ENCODE peak calls at places on chromosomes 5 and 9, in eight cellular contexts. One of them, this sample, is unnamed.

GRCh38 chr9:118170032-118170955 is 466.1 kb downstream of the TLR4 start:
- DNase-seq in endothelial cell: peak; percentile 52
- DNase-seq in fibroblast of mammary gland: peak; percentile 52
- DNase-seq in foreskin fibroblast: peak; percentile 1
- DNase-seq in GM13977: peak; percentile 2
- DNase-seq in natural killer cell: no peak
- DNase-seq in uterus: no peak
- DNase-seq in RWPE1: peak; percentile 51
- DNase-seq in this sample: no peak

GRCh38 chr9:119167876-119168275 is 201.4 kb downstream of the BRINP1 start:
- DNase-seq in RWPE1: no peak
- DNase-seq in uterus: no peak
- DNase-seq in natural killer cell: no peak
- DNase-seq in GM13977: no peak
- DNase-seq in endothelial cell: no peak
- DNase-seq in foreskin fibroblast: no peak
- DNase-seq in fibroblast of mammary gland: no peak
- DNase-seq in this sample: no peak

GRCh38 chr9:75039006-75039405 is 10.9 kb upstream of the CARNMT1 start:
- DNase-seq in uterus: peak; percentile 16
- DNase-seq in fibroblast of mammary gland: peak; percentile 95
- DNase-seq in natural killer cell: no peak
- DNase-seq in RWPE1: no peak
- DNase-seq in endothelial cell: no peak
- DNase-seq in foreskin fibroblast: peak; percentile 86
- DNase-seq in GM13977: no peak
- DNase-seq in this sample: no peak

GRCh38 chr9:111974092-111974681 is 77.6 kb downstream of the UGCG start:
- DNase-seq in RWPE1: no peak
- DNase-seq in uterus: no peak
- DNase-seq in GM13977: no peak
- DNase-seq in foreskin fibroblast: peak; percentile 74
- DNase-seq in fibroblast of mammary gland: peak; percentile 87
- DNase-seq in endothelial cell: no peak
- DNase-seq in natural killer cell: no peak
- DNase-seq in this sample: no peak

GRCh38 chr9:18756712-18757125 is 276.3 kb downstream of the SAXO1 start:
- DNase-seq in GM13977: no peak
- DNase-seq in fibroblast of mammary gland: no peak
- DNase-seq in RWPE1: no peak
- DNase-seq in uterus: no peak
- DNase-seq in endothelial cell: no peak
- DNase-seq in natural killer cell: no peak
- DNase-seq in foreskin fibroblast: no peak
- DNase-seq in this sample: no peak

GRCh38 chr5:124873189-124873588 is 126.8 kb upstream of the ZNF608 start:
- DNase-seq in fibroblast of mammary gland: no peak
- DNase-seq in foreskin fibroblast: no peak
- DNase-seq in endothelial cell: no peak
- DNase-seq in uterus: no peak
- DNase-seq in GM13977: no peak
- DNase-seq in RWPE1: no peak
- DNase-seq in natural killer cell: no peak
- DNase-seq in this sample: no peak

GRCh38 chr5:143446535-143447226 is 43.2 kb upstream of the NR3C1 start:
- DNase-seq in foreskin fibroblast: no peak
- DNase-seq in GM13977: peak; percentile 44
- DNase-seq in endothelial cell: no peak
- DNase-seq in fibroblast of mammary gland: no peak
- DNase-seq in natural killer cell: no peak
- DNase-seq in uterus: no peak
- DNase-seq in RWPE1: no peak
- DNase-seq in this sample: peak; percentile 43

GRCh38 chr9:131500939-131501541 is 1.7 kb upstream of the POMT1 start:
- DNase-seq in uterus: no peak
- DNase-seq in foreskin fibroblast: peak; percentile 71
- DNase-seq in RWPE1: peak; percentile 80
- DNase-seq in fibroblast of mammary gland: peak; percentile 71
- DNase-seq in natural killer cell: no peak
- DNase-seq in endothelial cell: no peak
- DNase-seq in GM13977: no peak
- DNase-seq in this sample: peak; percentile 83

GRCh38 chr9:123401879-123402513 is 46.0 kb downstream of the CRB2 start:
- DNase-seq in uterus: no peak
- DNase-seq in foreskin fibroblast: peak; percentile 49
- DNase-seq in endothelial cell: peak; percentile 60
- DNase-seq in GM13977: peak; percentile 68
- DNase-seq in fibroblast of mammary gland: peak; percentile 45
- DNase-seq in RWPE1: peak; percentile 88
- DNase-seq in natural killer cell: no peak
- DNase-seq in this sample: peak; percentile 44

GRCh38 chr5:143874312-143874711 is 62.4 kb downstream of the HMHB1 start:
- DNase-seq in uterus: no peak
- DNase-seq in GM13977: no peak
- DNase-seq in natural killer cell: no peak
- DNase-seq in fibroblast of mammary gland: no peak
- DNase-seq in RWPE1: no peak
- DNase-seq in foreskin fibroblast: peak; percentile 62
- DNase-seq in endothelial cell: no peak
- DNase-seq in this sample: no peak

GRCh38 chr5:115351356-115352195 is 55.1 kb upstream of the CCDC112 start:
- DNase-seq in fibroblast of mammary gland: peak; percentile 79
- DNase-seq in endothelial cell: no peak
- DNase-seq in RWPE1: peak; percentile 39
- DNase-seq in GM13977: no peak
- DNase-seq in foreskin fibroblast: peak; percentile 29
- DNase-seq in natural killer cell: no peak
- DNase-seq in uterus: no peak
- DNase-seq in this sample: no peak

GRCh38 chr5:118196229-118196628 is 792.1 kb downstream of the DTWD2 start:
- DNase-seq in natural killer cell: no peak
- DNase-seq in fibroblast of mammary gland: no peak
- DNase-seq in RWPE1: no peak
- DNase-seq in foreskin fibroblast: no peak
- DNase-seq in uterus: no peak
- DNase-seq in endothelial cell: no peak
- DNase-seq in GM13977: no peak
- DNase-seq in this sample: no peak

GRCh38 chr5:176364765-176365662 is at the start of gene ARL10:
- DNase-seq in foreskin fibroblast: peak; percentile 50
- DNase-seq in RWPE1: peak; percentile 27
- DNase-seq in natural killer cell: no peak
- DNase-seq in uterus: no peak
- DNase-seq in endothelial cell: peak; percentile 36
- DNase-seq in fibroblast of mammary gland: peak; percentile 20
- DNase-seq in GM13977: peak; percentile 85
- DNase-seq in this sample: peak; percentile 69

GRCh38 chr5:174084691-174085154 is 39.2 kb downstream of the NSG2 start:
- DNase-seq in GM13977: no peak
- DNase-seq in fibroblast of mammary gland: no peak
- DNase-seq in natural killer cell: no peak
- DNase-seq in RWPE1: no peak
- DNase-seq in endothelial cell: no peak
- DNase-seq in foreskin fibroblast: no peak
- DNase-seq in uterus: no peak
- DNase-seq in this sample: no peak

GRCh38 chr9:88174324-88174723 is 36.0 kb upstream of the SPATA31C2 start:
- DNase-seq in endothelial cell: no peak
- DNase-seq in natural killer cell: no peak
- DNase-seq in uterus: no peak
- DNase-seq in RWPE1: no peak
- DNase-seq in GM13977: no peak
- DNase-seq in foreskin fibroblast: no peak
- DNase-seq in fibroblast of mammary gland: no peak
- DNase-seq in this sample: no peak

GRCh38 chr9:104783588-104783987 is 19.7 kb downstream of the NIPSNAP3B start:
- DNase-seq in endothelial cell: no peak
- DNase-seq in RWPE1: no peak
- DNase-seq in foreskin fibroblast: no peak
- DNase-seq in natural killer cell: no peak
- DNase-seq in fibroblast of mammary gland: peak; percentile 6
- DNase-seq in uterus: no peak
- DNase-seq in GM13977: no peak
- DNase-seq in this sample: no peak

GRCh38 chr9:105735366-105735765 is 41.0 kb downstream of the TMEM38B start:
- DNase-seq in uterus: no peak
- DNase-seq in endothelial cell: no peak
- DNase-seq in fibroblast of mammary gland: no peak
- DNase-seq in GM13977: no peak
- DNase-seq in foreskin fibroblast: no peak
- DNase-seq in RWPE1: no peak
- DNase-seq in natural killer cell: no peak
- DNase-seq in this sample: no peak

GRCh38 chr5:80799573-80799972 is 144.8 kb upstream of the DHFR start:
- DNase-seq in natural killer cell: no peak
- DNase-seq in endothelial cell: no peak
- DNase-seq in uterus: no peak
- DNase-seq in GM13977: no peak
- DNase-seq in fibroblast of mammary gland: no peak
- DNase-seq in RWPE1: no peak
- DNase-seq in foreskin fibroblast: no peak
- DNase-seq in this sample: no peak

GRCh38 chr5:80805038-80805437 is 150.3 kb upstream of the DHFR start:
- DNase-seq in RWPE1: no peak
- DNase-seq in endothelial cell: no peak
- DNase-seq in fibroblast of mammary gland: no peak
- DNase-seq in foreskin fibroblast: no peak
- DNase-seq in uterus: no peak
- DNase-seq in natural killer cell: no peak
- DNase-seq in GM13977: no peak
- DNase-seq in this sample: no peak

GRCh38 chr5:80809451-80809850 is 150.7 kb upstream of the RASGRF2 start:
- DNase-seq in RWPE1: no peak
- DNase-seq in endothelial cell: no peak
- DNase-seq in uterus: no peak
- DNase-seq in natural killer cell: no peak
- DNase-seq in foreskin fibroblast: no peak
- DNase-seq in GM13977: no peak
- DNase-seq in fibroblast of mammary gland: no peak
- DNase-seq in this sample: no peak

GRCh38 chr5:80806929-80807328 is 152.1 kb upstream of the DHFR start:
- DNase-seq in GM13977: no peak
- DNase-seq in RWPE1: no peak
- DNase-seq in foreskin fibroblast: no peak
- DNase-seq in uterus: no peak
- DNase-seq in natural killer cell: no peak
- DNase-seq in endothelial cell: no peak
- DNase-seq in fibroblast of mammary gland: no peak
- DNase-seq in this sample: peak; percentile 9

DNA sequence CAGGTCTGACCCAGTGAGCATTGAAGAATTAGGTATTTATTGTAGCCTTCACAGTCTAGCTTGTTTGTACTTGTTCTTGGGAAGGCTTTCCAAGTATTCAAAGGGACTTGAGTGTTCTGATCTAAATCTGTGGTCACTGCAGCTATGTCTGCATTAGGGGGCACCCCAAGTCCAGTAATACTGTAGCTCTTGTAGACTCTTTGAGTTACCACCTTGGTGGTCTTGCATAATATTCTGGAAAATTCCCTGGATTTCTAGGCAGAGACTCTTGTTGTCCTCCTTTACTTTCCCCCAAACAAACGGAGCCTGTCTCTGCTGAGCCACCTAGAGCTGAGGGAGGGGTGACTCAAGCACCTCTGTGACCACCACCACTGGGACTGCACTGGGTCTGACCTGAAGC is 149.5 kb upstream of the DHFR start:
- DNase-seq in foreskin fibroblast: no peak
- DNase-seq in fibroblast of mammary gland: no peak
- DNase-seq in RWPE1: no peak
- DNase-seq in endothelial cell: no peak
- DNase-seq in natural killer cell: no peak
- DNase-seq in uterus: no peak
- DNase-seq in GM13977: no peak
- DNase-seq in this sample: no peak
- TF ChIP-seq CTCF in foreskin fibroblast: no peak
- TF ChIP-seq CTCF in fibroblast of mammary gland: no peak
- TF ChIP-seq CTCF in RWPE1: no peak
- TF ChIP-seq CTCF in endothelial cell: no peak
- TF ChIP-seq CTCF in natural killer cell: no peak
- TF ChIP-seq CTCF in uterus: no peak
- TF ChIP-seq CTCF in GM13977: no peak
- TF ChIP-seq CTCF in this sample: no peak

GRCh38 chr5:180161420-180162303 is 47.3 kb downstream of the RASGEF1C start:
- DNase-seq in RWPE1: no peak
- DNase-seq in endothelial cell: no peak
- DNase-seq in natural killer cell: no peak
- DNase-seq in foreskin fibroblast: no peak
- DNase-seq in GM13977: no peak
- DNase-seq in fibroblast of mammary gland: no peak
- DNase-seq in uterus: no peak
- DNase-seq in this sample: no peak
- TF ChIP-seq CTCF in RWPE1: no peak
- TF ChIP-seq CTCF in endothelial cell: no peak
- TF ChIP-seq CTCF in natural killer cell: no peak
- TF ChIP-seq CTCF in foreskin fibroblast: no peak
- TF ChIP-seq CTCF in GM13977: no peak
- TF ChIP-seq CTCF in fibroblast of mammary gland: no peak
- TF ChIP-seq CTCF in uterus: no peak
- TF ChIP-seq CTCF in this sample: no peak

GRCh38 chr9:13446935-13447334 is 167.4 kb upstream of the MPDZ start:
- DNase-seq in uterus: no peak
- DNase-seq in foreskin fibroblast: no peak
- DNase-seq in natural killer cell: no peak
- DNase-seq in endothelial cell: no peak
- DNase-seq in GM13977: no peak
- DNase-seq in RWPE1: no peak
- DNase-seq in fibroblast of mammary gland: no peak
- DNase-seq in this sample: no peak
- TF ChIP-seq CTCF in uterus: peak; percentile 32
- TF ChIP-seq CTCF in foreskin fibroblast: no peak
- TF ChIP-seq CTCF in natural killer cell: no peak
- TF ChIP-seq CTCF in endothelial cell: no peak
- TF ChIP-seq CTCF in GM13977: no peak
- TF ChIP-seq CTCF in RWPE1: no peak
- TF ChIP-seq CTCF in fibroblast of mammary gland: no peak
- TF ChIP-seq CTCF in this sample: no peak

GRCh38 chr5:51961154-51961562 is 577.9 kb downstream of the ISL1 start:
- DNase-seq in endothelial cell: no peak
- DNase-seq in uterus: no peak
- DNase-seq in RWPE1: no peak
- DNase-seq in fibroblast of mammary gland: no peak
- DNase-seq in GM13977: no peak
- DNase-seq in natural killer cell: no peak
- DNase-seq in foreskin fibroblast: no peak
- DNase-seq in this sample: no peak

GRCh38 chr5:51958473-51958872 is 575.2 kb downstream of the ISL1 start:
- DNase-seq in uterus: no peak
- DNase-seq in natural killer cell: no peak
- DNase-seq in RWPE1: no peak
- DNase-seq in GM13977: no peak
- DNase-seq in fibroblast of mammary gland: no peak
- DNase-seq in endothelial cell: no peak
- DNase-seq in foreskin fibroblast: no peak
- DNase-seq in this sample: no peak

DNA sequence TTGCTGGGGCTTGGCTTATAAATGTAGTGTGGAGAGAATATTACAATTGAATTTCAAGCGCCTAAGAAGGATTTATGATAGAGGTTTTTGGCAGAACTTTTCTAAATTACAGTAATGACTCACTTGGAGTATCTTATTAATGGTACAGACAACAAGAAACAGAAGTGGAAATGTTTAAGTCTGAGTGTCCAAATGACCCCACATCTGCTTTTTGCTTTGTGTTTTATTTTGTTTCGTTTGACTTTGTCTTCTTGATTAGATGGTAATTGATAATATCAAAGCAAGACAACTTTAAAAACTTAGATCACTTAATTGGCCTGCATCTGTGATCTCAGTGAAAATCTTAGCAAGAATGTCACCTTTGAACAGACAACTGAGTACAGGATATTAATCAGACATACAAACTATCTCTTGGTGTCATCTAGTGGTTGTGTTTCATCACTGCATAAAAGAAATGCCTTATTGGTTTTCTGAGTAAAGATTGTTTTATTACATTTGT is 577.4 kb downstream of the ISL1 start:
- DNase-seq in uterus: no peak
- DNase-seq in RWPE1: peak; percentile 29
- DNase-seq in natural killer cell: no peak
- DNase-seq in fibroblast of mammary gland: peak; percentile 4
- DNase-seq in endothelial cell: no peak
- DNase-seq in foreskin fibroblast: peak; percentile 1
- DNase-seq in GM13977: no peak
- DNase-seq in this sample: no peak
- TF ChIP-seq CTCF in uterus: no peak
- TF ChIP-seq CTCF in RWPE1: peak; percentile 91
- TF ChIP-seq CTCF in natural killer cell: no peak
- TF ChIP-seq CTCF in fibroblast of mammary gland: peak; percentile 24
- TF ChIP-seq CTCF in endothelial cell: no peak
- TF ChIP-seq CTCF in foreskin fibroblast: peak; percentile 22
- TF ChIP-seq CTCF in GM13977: peak; percentile 35
- TF ChIP-seq CTCF in this sample: no peak